ENCODE peak calls at places on chromosomes 16 and 17, in seven cellular contexts. One of them, this sample, is unnamed.

GRCh38 chr17:10879110-10879509 is 41.2 kb upstream of the PIRT start:
- ATAC-seq in activated CD8-positive, alpha-beta T cell treated with anti-CD3 and anti-CD28 coated beads, Interleukin-2, amount 10 ng/mL, durations not matched to agents 7 days and 5 days: no peak
- ATAC-seq in naive thymus-derived CD8-positive, alpha-beta T cell: no peak
- ATAC-seq in stimulated activated effector memory CD8-positive, alpha-beta T cell treated with anti-CD3 and anti-CD28 coated beads, Interleukin-12 subunit alpha, Interleukin-12 subunit beta, amount 100 ng/mL, for 72 hours: no peak
- ATAC-seq in gastroesophageal sphincter: no peak
- ATAC-seq in activated CD4-positive, alpha-beta T cell treated with anti-CD3 and anti-CD28 coated beads for 36 hours: no peak
- ATAC-seq in activated T-cell treated with anti-CD3 and anti-CD28 coated beads, Interleukin-2, amount 50 U/mL, for 4 hours: no peak
- ATAC-seq in this sample: no peak

GRCh38 chr17:72121164-72122001 is 563 bp downstream of the SOX9 start:
- ATAC-seq in gastroesophageal sphincter: peak
- ATAC-seq in activated CD4-positive, alpha-beta T cell treated with anti-CD3 and anti-CD28 coated beads for 36 hours: no peak
- ATAC-seq in stimulated activated effector memory CD8-positive, alpha-beta T cell treated with anti-CD3 and anti-CD28 coated beads, Interleukin-12 subunit alpha, Interleukin-12 subunit beta, amount 100 ng/mL, for 72 hours: no peak
- ATAC-seq in naive thymus-derived CD8-positive, alpha-beta T cell: no peak
- ATAC-seq in activated CD8-positive, alpha-beta T cell treated with anti-CD3 and anti-CD28 coated beads, Interleukin-2, amount 10 ng/mL, durations not matched to agents 7 days and 5 days: no peak
- ATAC-seq in activated T-cell treated with anti-CD3 and anti-CD28 coated beads, Interleukin-2, amount 50 U/mL, for 4 hours: no peak
- ATAC-seq in this sample: no peak

GRCh38 chr17:17153709-17154108 is 52.4 kb downstream of the PLD6 start:
- ATAC-seq in stimulated activated effector memory CD8-positive, alpha-beta T cell treated with anti-CD3 and anti-CD28 coated beads, Interleukin-12 subunit alpha, Interleukin-12 subunit beta, amount 100 ng/mL, for 72 hours: no peak
- ATAC-seq in activated CD8-positive, alpha-beta T cell treated with anti-CD3 and anti-CD28 coated beads, Interleukin-2, amount 10 ng/mL, durations not matched to agents 7 days and 5 days: no peak
- ATAC-seq in gastroesophageal sphincter: no peak
- ATAC-seq in naive thymus-derived CD8-positive, alpha-beta T cell: no peak
- ATAC-seq in activated T-cell treated with anti-CD3 and anti-CD28 coated beads, Interleukin-2, amount 50 U/mL, for 4 hours: no peak
- ATAC-seq in activated CD4-positive, alpha-beta T cell treated with anti-CD3 and anti-CD28 coated beads for 36 hours: no peak
- ATAC-seq in this sample: no peak

GRCh38 chr17:75011788-75012319 is 616 bp upstream of the MRPL58 start:
- ATAC-seq in activated CD4-positive, alpha-beta T cell treated with anti-CD3 and anti-CD28 coated beads for 36 hours: no peak
- ATAC-seq in activated CD8-positive, alpha-beta T cell treated with anti-CD3 and anti-CD28 coated beads, Interleukin-2, amount 10 ng/mL, durations not matched to agents 7 days and 5 days: no peak
- ATAC-seq in stimulated activated effector memory CD8-positive, alpha-beta T cell treated with anti-CD3 and anti-CD28 coated beads, Interleukin-12 subunit alpha, Interleukin-12 subunit beta, amount 100 ng/mL, for 72 hours: no peak
- ATAC-seq in activated T-cell treated with anti-CD3 and anti-CD28 coated beads, Interleukin-2, amount 50 U/mL, for 4 hours: peak
- ATAC-seq in naive thymus-derived CD8-positive, alpha-beta T cell: no peak
- ATAC-seq in gastroesophageal sphincter: peak
- ATAC-seq in this sample: no peak

GRCh38 chr17:63460018-63460417 is 13.9 kb upstream of the CYB561 start:
- ATAC-seq in stimulated activated effector memory CD8-positive, alpha-beta T cell treated with anti-CD3 and anti-CD28 coated beads, Interleukin-12 subunit alpha, Interleukin-12 subunit beta, amount 100 ng/mL, for 72 hours: no peak
- ATAC-seq in activated T-cell treated with anti-CD3 and anti-CD28 coated beads, Interleukin-2, amount 50 U/mL, for 4 hours: no peak
- ATAC-seq in activated CD4-positive, alpha-beta T cell treated with anti-CD3 and anti-CD28 coated beads for 36 hours: no peak
- ATAC-seq in naive thymus-derived CD8-positive, alpha-beta T cell: no peak
- ATAC-seq in gastroesophageal sphincter: no peak
- ATAC-seq in activated CD8-positive, alpha-beta T cell treated with anti-CD3 and anti-CD28 coated beads, Interleukin-2, amount 10 ng/mL, durations not matched to agents 7 days and 5 days: no peak
- ATAC-seq in this sample: no peak

GRCh38 chr16:80084163-80084562 is 456.6 kb upstream of the DYNLRB2 start:
- ATAC-seq in activated CD4-positive, alpha-beta T cell treated with anti-CD3 and anti-CD28 coated beads for 36 hours: no peak
- ATAC-seq in naive thymus-derived CD8-positive, alpha-beta T cell: no peak
- ATAC-seq in activated CD8-positive, alpha-beta T cell treated with anti-CD3 and anti-CD28 coated beads, Interleukin-2, amount 10 ng/mL, durations not matched to agents 7 days and 5 days: no peak
- ATAC-seq in gastroesophageal sphincter: peak
- ATAC-seq in activated T-cell treated with anti-CD3 and anti-CD28 coated beads, Interleukin-2, amount 50 U/mL, for 4 hours: no peak
- ATAC-seq in stimulated activated effector memory CD8-positive, alpha-beta T cell treated with anti-CD3 and anti-CD28 coated beads, Interleukin-12 subunit alpha, Interleukin-12 subunit beta, amount 100 ng/mL, for 72 hours: no peak
- ATAC-seq in this sample: no peak

GRCh38 chr16:88763502-88764053 is 21.4 kb downstream of the PIEZO1 start:
- ATAC-seq in activated CD8-positive, alpha-beta T cell treated with anti-CD3 and anti-CD28 coated beads, Interleukin-2, amount 10 ng/mL, durations not matched to agents 7 days and 5 days: no peak
- ATAC-seq in gastroesophageal sphincter: no peak
- ATAC-seq in activated T-cell treated with anti-CD3 and anti-CD28 coated beads, Interleukin-2, amount 50 U/mL, for 4 hours: no peak
- ATAC-seq in stimulated activated effector memory CD8-positive, alpha-beta T cell treated with anti-CD3 and anti-CD28 coated beads, Interleukin-12 subunit alpha, Interleukin-12 subunit beta, amount 100 ng/mL, for 72 hours: no peak
- ATAC-seq in activated CD4-positive, alpha-beta T cell treated with anti-CD3 and anti-CD28 coated beads for 36 hours: no peak
- ATAC-seq in naive thymus-derived CD8-positive, alpha-beta T cell: no peak
- ATAC-seq in this sample: no peak

GRCh38 chr17:39761861-39762496 is 24.2 kb downstream of the GRB7 start:
- ATAC-seq in activated CD4-positive, alpha-beta T cell treated with anti-CD3 and anti-CD28 coated beads for 36 hours: peak
- ATAC-seq in activated CD8-positive, alpha-beta T cell treated with anti-CD3 and anti-CD28 coated beads, Interleukin-2, amount 10 ng/mL, durations not matched to agents 7 days and 5 days: no peak
- ATAC-seq in gastroesophageal sphincter: no peak
- ATAC-seq in naive thymus-derived CD8-positive, alpha-beta T cell: no peak
- ATAC-seq in activated T-cell treated with anti-CD3 and anti-CD28 coated beads, Interleukin-2, amount 50 U/mL, for 4 hours: no peak
- ATAC-seq in stimulated activated effector memory CD8-positive, alpha-beta T cell treated with anti-CD3 and anti-CD28 coated beads, Interleukin-12 subunit alpha, Interleukin-12 subunit beta, amount 100 ng/mL, for 72 hours: peak
- ATAC-seq in this sample: peak

GRCh38 chr17:76376318-76377133 is 7.9 kb upstream of the SPHK1 start:
- ATAC-seq in naive thymus-derived CD8-positive, alpha-beta T cell: no peak
- ATAC-seq in gastroesophageal sphincter: peak
- ATAC-seq in activated CD8-positive, alpha-beta T cell treated with anti-CD3 and anti-CD28 coated beads, Interleukin-2, amount 10 ng/mL, durations not matched to agents 7 days and 5 days: no peak
- ATAC-seq in activated T-cell treated with anti-CD3 and anti-CD28 coated beads, Interleukin-2, amount 50 U/mL, for 4 hours: no peak
- ATAC-seq in stimulated activated effector memory CD8-positive, alpha-beta T cell treated with anti-CD3 and anti-CD28 coated beads, Interleukin-12 subunit alpha, Interleukin-12 subunit beta, amount 100 ng/mL, for 72 hours: no peak
- ATAC-seq in activated CD4-positive, alpha-beta T cell treated with anti-CD3 and anti-CD28 coated beads for 36 hours: no peak
- ATAC-seq in this sample: no peak

GRCh38 chr16:11672206-11673090 is 4.2 kb downstream of the SNN start:
- ATAC-seq in activated T-cell treated with anti-CD3 and anti-CD28 coated beads, Interleukin-2, amount 50 U/mL, for 4 hours: no peak
- ATAC-seq in gastroesophageal sphincter: no peak
- ATAC-seq in activated CD8-positive, alpha-beta T cell treated with anti-CD3 and anti-CD28 coated beads, Interleukin-2, amount 10 ng/mL, durations not matched to agents 7 days and 5 days: no peak
- ATAC-seq in activated CD4-positive, alpha-beta T cell treated with anti-CD3 and anti-CD28 coated beads for 36 hours: no peak
- ATAC-seq in stimulated activated effector memory CD8-positive, alpha-beta T cell treated with anti-CD3 and anti-CD28 coated beads, Interleukin-12 subunit alpha, Interleukin-12 subunit beta, amount 100 ng/mL, for 72 hours: no peak
- ATAC-seq in naive thymus-derived CD8-positive, alpha-beta T cell: no peak
- ATAC-seq in this sample: no peak

GRCh38 chr16:50842589-50842988 is 100.7 kb downstream of the CYLD start:
- ATAC-seq in activated CD8-positive, alpha-beta T cell treated with anti-CD3 and anti-CD28 coated beads, Interleukin-2, amount 10 ng/mL, durations not matched to agents 7 days and 5 days: no peak
- ATAC-seq in naive thymus-derived CD8-positive, alpha-beta T cell: no peak
- ATAC-seq in stimulated activated effector memory CD8-positive, alpha-beta T cell treated with anti-CD3 and anti-CD28 coated beads, Interleukin-12 subunit alpha, Interleukin-12 subunit beta, amount 100 ng/mL, for 72 hours: peak
- ATAC-seq in activated T-cell treated with anti-CD3 and anti-CD28 coated beads, Interleukin-2, amount 50 U/mL, for 4 hours: peak
- ATAC-seq in activated CD4-positive, alpha-beta T cell treated with anti-CD3 and anti-CD28 coated beads for 36 hours: peak
- ATAC-seq in gastroesophageal sphincter: no peak
- ATAC-seq in this sample: peak

GRCh38 chr16:24977673-24978065 is 37.5 kb downstream of the ARHGAP17 start:
- ATAC-seq in naive thymus-derived CD8-positive, alpha-beta T cell: no peak
- ATAC-seq in activated T-cell treated with anti-CD3 and anti-CD28 coated beads, Interleukin-2, amount 50 U/mL, for 4 hours: no peak
- ATAC-seq in stimulated activated effector memory CD8-positive, alpha-beta T cell treated with anti-CD3 and anti-CD28 coated beads, Interleukin-12 subunit alpha, Interleukin-12 subunit beta, amount 100 ng/mL, for 72 hours: no peak
- ATAC-seq in activated CD8-positive, alpha-beta T cell treated with anti-CD3 and anti-CD28 coated beads, Interleukin-2, amount 10 ng/mL, durations not matched to agents 7 days and 5 days: no peak
- ATAC-seq in gastroesophageal sphincter: no peak
- ATAC-seq in activated CD4-positive, alpha-beta T cell treated with anti-CD3 and anti-CD28 coated beads for 36 hours: no peak
- ATAC-seq in this sample: no peak

GRCh38 chr16:83701494-83701893 is 106.3 kb upstream of the HSBP1 start:
- ATAC-seq in activated T-cell treated with anti-CD3 and anti-CD28 coated beads, Interleukin-2, amount 50 U/mL, for 4 hours: no peak
- ATAC-seq in naive thymus-derived CD8-positive, alpha-beta T cell: no peak
- ATAC-seq in activated CD8-positive, alpha-beta T cell treated with anti-CD3 and anti-CD28 coated beads, Interleukin-2, amount 10 ng/mL, durations not matched to agents 7 days and 5 days: no peak
- ATAC-seq in activated CD4-positive, alpha-beta T cell treated with anti-CD3 and anti-CD28 coated beads for 36 hours: no peak
- ATAC-seq in gastroesophageal sphincter: no peak
- ATAC-seq in stimulated activated effector memory CD8-positive, alpha-beta T cell treated with anti-CD3 and anti-CD28 coated beads, Interleukin-12 subunit alpha, Interleukin-12 subunit beta, amount 100 ng/mL, for 72 hours: no peak
- ATAC-seq in this sample: no peak

GRCh38 chr17:81884520-81884919 is 6.9 kb downstream of the ALYREF start:
- ATAC-seq in naive thymus-derived CD8-positive, alpha-beta T cell: peak
- ATAC-seq in activated CD4-positive, alpha-beta T cell treated with anti-CD3 and anti-CD28 coated beads for 36 hours: peak
- ATAC-seq in stimulated activated effector memory CD8-positive, alpha-beta T cell treated with anti-CD3 and anti-CD28 coated beads, Interleukin-12 subunit alpha, Interleukin-12 subunit beta, amount 100 ng/mL, for 72 hours: peak
- ATAC-seq in activated CD8-positive, alpha-beta T cell treated with anti-CD3 and anti-CD28 coated beads, Interleukin-2, amount 10 ng/mL, durations not matched to agents 7 days and 5 days: peak
- ATAC-seq in gastroesophageal sphincter: no peak
- ATAC-seq in activated T-cell treated with anti-CD3 and anti-CD28 coated beads, Interleukin-2, amount 50 U/mL, for 4 hours: peak
- ATAC-seq in this sample: no peak

GRCh38 chr17:4163951-4164350 is 21.0 kb downstream of the CYB5D2 start:
- ATAC-seq in gastroesophageal sphincter: peak
- ATAC-seq in activated CD4-positive, alpha-beta T cell treated with anti-CD3 and anti-CD28 coated beads for 36 hours: no peak
- ATAC-seq in stimulated activated effector memory CD8-positive, alpha-beta T cell treated with anti-CD3 and anti-CD28 coated beads, Interleukin-12 subunit alpha, Interleukin-12 subunit beta, amount 100 ng/mL, for 72 hours: no peak
- ATAC-seq in naive thymus-derived CD8-positive, alpha-beta T cell: no peak
- ATAC-seq in activated CD8-positive, alpha-beta T cell treated with anti-CD3 and anti-CD28 coated beads, Interleukin-2, amount 10 ng/mL, durations not matched to agents 7 days and 5 days: no peak
- ATAC-seq in activated T-cell treated with anti-CD3 and anti-CD28 coated beads, Interleukin-2, amount 50 U/mL, for 4 hours: no peak
- ATAC-seq in this sample: no peak

GRCh38 chr16:30619643-30620042 is 9.5 kb upstream of the ZNF689 start:
- ATAC-seq in naive thymus-derived CD8-positive, alpha-beta T cell: no peak
- ATAC-seq in activated CD4-positive, alpha-beta T cell treated with anti-CD3 and anti-CD28 coated beads for 36 hours: no peak
- ATAC-seq in stimulated activated effector memory CD8-positive, alpha-beta T cell treated with anti-CD3 and anti-CD28 coated beads, Interleukin-12 subunit alpha, Interleukin-12 subunit beta, amount 100 ng/mL, for 72 hours: no peak
- ATAC-seq in activated T-cell treated with anti-CD3 and anti-CD28 coated beads, Interleukin-2, amount 50 U/mL, for 4 hours: no peak
- ATAC-seq in activated CD8-positive, alpha-beta T cell treated with anti-CD3 and anti-CD28 coated beads, Interleukin-2, amount 10 ng/mL, durations not matched to agents 7 days and 5 days: no peak
- ATAC-seq in gastroesophageal sphincter: no peak
- ATAC-seq in this sample: no peak

GRCh38 chr17:11564483-11565380 is 33.5 kb upstream of the DNAH9 start:
- ATAC-seq in activated CD8-positive, alpha-beta T cell treated with anti-CD3 and anti-CD28 coated beads, Interleukin-2, amount 10 ng/mL, durations not matched to agents 7 days and 5 days: no peak
- ATAC-seq in stimulated activated effector memory CD8-positive, alpha-beta T cell treated with anti-CD3 and anti-CD28 coated beads, Interleukin-12 subunit alpha, Interleukin-12 subunit beta, amount 100 ng/mL, for 72 hours: no peak
- ATAC-seq in activated T-cell treated with anti-CD3 and anti-CD28 coated beads, Interleukin-2, amount 50 U/mL, for 4 hours: no peak
- ATAC-seq in activated CD4-positive, alpha-beta T cell treated with anti-CD3 and anti-CD28 coated beads for 36 hours: no peak
- ATAC-seq in gastroesophageal sphincter: no peak
- ATAC-seq in naive thymus-derived CD8-positive, alpha-beta T cell: no peak
- ATAC-seq in this sample: no peak

GRCh38 chr16:57257455-57258070 is 12.5 kb downstream of the ARL2BP start:
- ATAC-seq in naive thymus-derived CD8-positive, alpha-beta T cell: no peak
- ATAC-seq in activated CD4-positive, alpha-beta T cell treated with anti-CD3 and anti-CD28 coated beads for 36 hours: no peak
- ATAC-seq in gastroesophageal sphincter: no peak
- ATAC-seq in activated CD8-positive, alpha-beta T cell treated with anti-CD3 and anti-CD28 coated beads, Interleukin-2, amount 10 ng/mL, durations not matched to agents 7 days and 5 days: no peak
- ATAC-seq in activated T-cell treated with anti-CD3 and anti-CD28 coated beads, Interleukin-2, amount 50 U/mL, for 4 hours: no peak
- ATAC-seq in stimulated activated effector memory CD8-positive, alpha-beta T cell treated with anti-CD3 and anti-CD28 coated beads, Interleukin-12 subunit alpha, Interleukin-12 subunit beta, amount 100 ng/mL, for 72 hours: no peak
- ATAC-seq in this sample: no peak

GRCh38 chr16:66585477-66586239 is 6.4 kb downstream of the CMTM2 start:
- ATAC-seq in activated CD4-positive, alpha-beta T cell treated with anti-CD3 and anti-CD28 coated beads for 36 hours: no peak
- ATAC-seq in activated T-cell treated with anti-CD3 and anti-CD28 coated beads, Interleukin-2, amount 50 U/mL, for 4 hours: no peak
- ATAC-seq in stimulated activated effector memory CD8-positive, alpha-beta T cell treated with anti-CD3 and anti-CD28 coated beads, Interleukin-12 subunit alpha, Interleukin-12 subunit beta, amount 100 ng/mL, for 72 hours: no peak
- ATAC-seq in gastroesophageal sphincter: no peak
- ATAC-seq in naive thymus-derived CD8-positive, alpha-beta T cell: no peak
- ATAC-seq in activated CD8-positive, alpha-beta T cell treated with anti-CD3 and anti-CD28 coated beads, Interleukin-2, amount 10 ng/mL, durations not matched to agents 7 days and 5 days: no peak
- ATAC-seq in this sample: no peak

GRCh38 chr17:62781356-62781755 is 26.8 kb downstream of the MARCHF10 start:
- ATAC-seq in activated CD8-positive, alpha-beta T cell treated with anti-CD3 and anti-CD28 coated beads, Interleukin-2, amount 10 ng/mL, durations not matched to agents 7 days and 5 days: no peak
- ATAC-seq in activated T-cell treated with anti-CD3 and anti-CD28 coated beads, Interleukin-2, amount 50 U/mL, for 4 hours: no peak
- ATAC-seq in activated CD4-positive, alpha-beta T cell treated with anti-CD3 and anti-CD28 coated beads for 36 hours: no peak
- ATAC-seq in stimulated activated effector memory CD8-positive, alpha-beta T cell treated with anti-CD3 and anti-CD28 coated beads, Interleukin-12 subunit alpha, Interleukin-12 subunit beta, amount 100 ng/mL, for 72 hours: no peak
- ATAC-seq in gastroesophageal sphincter: no peak
- ATAC-seq in naive thymus-derived CD8-positive, alpha-beta T cell: no peak
- ATAC-seq in this sample: no peak

GRCh38 chr16:89910717-89911354 is 7.8 kb upstream of the MC1R start:
- ATAC-seq in activated T-cell treated with anti-CD3 and anti-CD28 coated beads, Interleukin-2, amount 50 U/mL, for 4 hours: no peak
- ATAC-seq in naive thymus-derived CD8-positive, alpha-beta T cell: peak
- ATAC-seq in activated CD8-positive, alpha-beta T cell treated with anti-CD3 and anti-CD28 coated beads, Interleukin-2, amount 10 ng/mL, durations not matched to agents 7 days and 5 days: no peak
- ATAC-seq in gastroesophageal sphincter: peak
- ATAC-seq in stimulated activated effector memory CD8-positive, alpha-beta T cell treated with anti-CD3 and anti-CD28 coated beads, Interleukin-12 subunit alpha, Interleukin-12 subunit beta, amount 100 ng/mL, for 72 hours: no peak
- ATAC-seq in activated CD4-positive, alpha-beta T cell treated with anti-CD3 and anti-CD28 coated beads for 36 hours: no peak
- ATAC-seq in this sample: no peak

GRCh38 chr17:66781135-66781534 is 53.8 kb upstream of the CACNG5 start:
- ATAC-seq in naive thymus-derived CD8-positive, alpha-beta T cell: no peak
- ATAC-seq in activated CD8-positive, alpha-beta T cell treated with anti-CD3 and anti-CD28 coated beads, Interleukin-2, amount 10 ng/mL, durations not matched to agents 7 days and 5 days: no peak
- ATAC-seq in activated CD4-positive, alpha-beta T cell treated with anti-CD3 and anti-CD28 coated beads for 36 hours: no peak
- ATAC-seq in stimulated activated effector memory CD8-positive, alpha-beta T cell treated with anti-CD3 and anti-CD28 coated beads, Interleukin-12 subunit alpha, Interleukin-12 subunit beta, amount 100 ng/mL, for 72 hours: no peak
- ATAC-seq in activated T-cell treated with anti-CD3 and anti-CD28 coated beads, Interleukin-2, amount 50 U/mL, for 4 hours: no peak
- ATAC-seq in gastroesophageal sphincter: no peak
- ATAC-seq in this sample: no peak

GRCh38 chr17:63431939-63432804 is 13.9 kb downstream of the CYB561 start:
- ATAC-seq in gastroesophageal sphincter: no peak
- ATAC-seq in naive thymus-derived CD8-positive, alpha-beta T cell: no peak
- ATAC-seq in stimulated activated effector memory CD8-positive, alpha-beta T cell treated with anti-CD3 and anti-CD28 coated beads, Interleukin-12 subunit alpha, Interleukin-12 subunit beta, amount 100 ng/mL, for 72 hours: no peak
- ATAC-seq in activated CD8-positive, alpha-beta T cell treated with anti-CD3 and anti-CD28 coated beads, Interleukin-2, amount 10 ng/mL, durations not matched to agents 7 days and 5 days: no peak
- ATAC-seq in activated CD4-positive, alpha-beta T cell treated with anti-CD3 and anti-CD28 coated beads for 36 hours: no peak
- ATAC-seq in activated T-cell treated with anti-CD3 and anti-CD28 coated beads, Interleukin-2, amount 50 U/mL, for 4 hours: no peak
- ATAC-seq in this sample: no peak

GRCh38 chr16:73020409-73020884 is 27.5 kb downstream of the ZFHX3 start:
- ATAC-seq in activated T-cell treated with anti-CD3 and anti-CD28 coated beads, Interleukin-2, amount 50 U/mL, for 4 hours: no peak
- ATAC-seq in naive thymus-derived CD8-positive, alpha-beta T cell: no peak
- ATAC-seq in gastroesophageal sphincter: peak
- ATAC-seq in activated CD4-positive, alpha-beta T cell treated with anti-CD3 and anti-CD28 coated beads for 36 hours: no peak
- ATAC-seq in stimulated activated effector memory CD8-positive, alpha-beta T cell treated with anti-CD3 and anti-CD28 coated beads, Interleukin-12 subunit alpha, Interleukin-12 subunit beta, amount 100 ng/mL, for 72 hours: no peak
- ATAC-seq in activated CD8-positive, alpha-beta T cell treated with anti-CD3 and anti-CD28 coated beads, Interleukin-2, amount 10 ng/mL, durations not matched to agents 7 days and 5 days: no peak
- ATAC-seq in this sample: no peak

GRCh38 chr16:73040136-73040535 is 7.8 kb downstream of the ZFHX3 start:
- ATAC-seq in activated CD8-positive, alpha-beta T cell treated with anti-CD3 and anti-CD28 coated beads, Interleukin-2, amount 10 ng/mL, durations not matched to agents 7 days and 5 days: no peak
- ATAC-seq in activated T-cell treated with anti-CD3 and anti-CD28 coated beads, Interleukin-2, amount 50 U/mL, for 4 hours: no peak
- ATAC-seq in activated CD4-positive, alpha-beta T cell treated with anti-CD3 and anti-CD28 coated beads for 36 hours: no peak
- ATAC-seq in naive thymus-derived CD8-positive, alpha-beta T cell: no peak
- ATAC-seq in stimulated activated effector memory CD8-positive, alpha-beta T cell treated with anti-CD3 and anti-CD28 coated beads, Interleukin-12 subunit alpha, Interleukin-12 subunit beta, amount 100 ng/mL, for 72 hours: no peak
- ATAC-seq in gastroesophageal sphincter: no peak
- ATAC-seq in this sample: no peak

This sample was measured in activated T-helper 17 cell treated with anti-CD3 and anti-CD28 coated beads, Interleukin-2, amount 50 U/mL, for 72 hours.